ENCODE peak calls at places on chromosomes 13 and 19, in four cellular contexts. G, P, V and H are unnamed samples. For H3K36me3, the result is how much of the 10 kb centered on the place peaks cover.

GRCh38 chr19:55319786-55320185 is 5.4 kb downstream of the TMEM150B start:
- DNase-seq in G (peak), P (no peak), V (no peak), H (peak)

GRCh38 chr13:30618186-30618937 is 642 bp downstream of the USPL1 start:
- DNase-seq in G (no peak), P (peak), V (peak), H (no peak)

GRCh38 chr19:47247308-47247990 is 8.9 kb upstream of the CCDC9 start:
- DNase-seq in G (peak), P (peak), V (peak), H (peak)

GRCh38 chr13:102484329-102484728 is 82.5 kb upstream of the FGF14 start:
- DNase-seq in G (no peak), P (no peak), V (no peak), H (peak)

GRCh38 chr19:8057545-8058270 is 5.1 kb downstream of the CCL25 start:
- DNase-seq in G (no peak), P (no peak), V (no peak), H (no peak)

GRCh38 chr19:1814391-1814790 is 2.3 kb upstream of the ATP8B3 start:
- DNase-seq in G (no peak), P (no peak), V (no peak), H (no peak)

GRCh38 chr13:30371649-30372265 is 50.5 kb upstream of the UBE2L5 start:
- DNase-seq in G (peak), P (peak), V (peak), H (peak)

GRCh38 chr13:31898383-31899071 is 133.0 kb upstream of the FRY start:
- DNase-seq in G (no peak), P (no peak), V (no peak), H (no peak)

GRCh38 chr13:20301391-20302071 is 69.4 kb upstream of the GJB6 start:
- DNase-seq in G (peak), P (no peak), V (no peak), H (no peak)

GRCh38 chr19:19486343-19487076 is 28.8 kb downstream of the TSSK6 start:
- DNase-seq in G (no peak), P (no peak), V (no peak), H (no peak)

GRCh38 chr13:84896128-84896527 is 903.1 kb downstream of the SLITRK6 start:
- DNase-seq in G (peak), P (peak), V (peak), H (no peak)

GRCh38 chr13:22801402-22802003 is 379.3 kb upstream of the SGCG start:
- DNase-seq in G (peak), P (no peak), V (no peak), H (no peak)

GRCh38 chr19:49861127-49861526 is 6.2 kb downstream of the PNKP start:
- DNase-seq in G (peak), P (peak), V (no peak), H (no peak)

GRCh38 chr19:44539236-44539819 is 9.9 kb upstream of the CEACAM20 start:
- DNase-seq in G (no peak), P (no peak), V (peak), H (no peak)

GRCh38 chr13:63636231-63636993 is 2220.8 kb upstream of the PCDH20 start:
- DNase-seq in G (no peak), P (no peak), V (peak), H (no peak)

GRCh38 chr13:99418663-99419140 is 82.6 kb upstream of the TM9SF2 start:
- DNase-seq in G (no peak), P (no peak), V (no peak), H (peak)

GRCh38 chr13:64925727-64926126 is 2304.4 kb downstream of the PCDH9 start:
- DNase-seq in G (no peak), P (no peak), V (no peak), H (no peak)

GRCh38 chr19:2250765-2251576 is 1.8 kb downstream of the AMH start:
- DNase-seq in G (no peak), P (no peak), V (no peak), H (no peak)

GRCh38 chr19:23957660-23958281 is 43.1 kb downstream of the ZNF726 start:
- DNase-seq in G (no peak), P (peak), V (peak), H (no peak)

GRCh38 chr19:3683405-3683865 is 16.8 kb downstream of the PIP5K1C start:
- DNase-seq in G (peak), P (no peak), V (no peak), H (no peak)

GRCh38 chr19:29495971-29496441 is 29.8 kb upstream of the VSTM2B start:
- DNase-seq in G (no peak), P (no peak), V (no peak), H (no peak)

GRCh38 chr13:106052200-106052767 is 483.2 kb downstream of the EFNB2 start:
- DNase-seq in G (no peak), P (no peak), V (no peak), H (no peak)

GRCh38 chr19:17089238-17089637 is 13.7 kb downstream of the MYO9B start:
- DNase-seq in G (peak), P (no peak), V (no peak), H (no peak)

GRCh38 chr19:9171393-9171991 is 7.3 kb upstream of the OR7D2 start:
- DNase-seq in G (peak), P (no peak), V (no peak), H (no peak)

GRCh38 chr19:34512254-34512796 is 30.8 kb downstream of the WTIP start:
- DNase-seq in G (no peak), P (no peak), V (no peak), H (no peak)

GRCh38 chr19:19385900-19386339 is 19.6 kb upstream of the GATAD2A start:
- DNase-seq in G (no peak), P (no peak), V (no peak), H (no peak)

GRCh38 chr13:93959796-93960533 is 519.5 kb downstream of the DCT start:
- DNase-seq in G (peak), P (no peak), V (peak), H (no peak)

GRCh38 chr19:51029718-51030117 is 3.3 kb upstream of the KLK11 start:
- DNase-seq in G (no peak), P (no peak), V (no peak), H (no peak)

GRCh38 chr19:14002571-14003278 is 3.4 kb downstream of the RFX1 start:
- DNase-seq in G (no peak), P (no peak), V (no peak), H (no peak)

GRCh38 chr19:12065100-12065538 is 588 bp downstream of the ZNF844 start:
- DNase-seq in G (peak), P (peak), V (no peak), H (no peak)

GRCh38 chr19:12784394-12784870 is 6.9 kb upstream of the JUNB start:
- DNase-seq in G (no peak), P (no peak), V (no peak), H (no peak)

GRCh38 chr13:20702945-20703784 is at the start of gene IL17D:
- DNase-seq in G (peak), P (peak), V (no peak), H (peak)

GRCh38 chr19:4910594-4911273 is 1.4 kb downstream of the UHRF1 start:
- DNase-seq in G (peak), P (peak), V (peak), H (no peak)

GRCh38 chr13:36965767-36966166 is 33.4 kb downstream of the ALG5 start:
- DNase-seq in G (peak), P (no peak), V (peak), H (no peak)

GRCh38 chr13:36966404-36966803 is 32.7 kb downstream of the ALG5 start:
- DNase-seq in G (no peak), P (no peak), V (no peak), H (no peak)
- H3K36me3 ChIP-seq in G (under half), P (under half), V (under half), H (under half)

DNA sequence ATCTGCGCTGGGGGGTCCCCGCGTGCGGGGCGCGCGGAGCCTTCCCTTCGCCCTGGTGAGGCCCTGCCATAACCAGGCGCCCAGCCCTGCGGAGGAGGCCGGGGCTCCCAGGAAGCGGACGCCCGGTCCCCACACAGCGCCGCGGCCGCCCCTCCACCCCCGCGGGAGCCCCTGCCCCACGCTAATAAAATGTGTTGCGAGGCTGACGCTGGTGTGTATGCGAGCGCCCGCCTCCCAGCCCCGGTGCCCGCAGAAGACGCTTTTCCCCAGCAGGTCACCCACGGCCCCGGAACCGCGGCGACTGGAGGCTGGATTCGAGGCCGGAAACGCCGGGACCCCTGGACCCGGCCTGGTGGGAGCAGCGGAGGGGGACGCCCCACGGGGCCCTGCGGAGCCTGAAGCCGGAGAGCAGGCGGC is 12.1 kb upstream of the CDC34 start:
- DNase-seq in G (no peak), P (no peak), V (no peak), H (no peak)
- H3K4me3 ChIP-seq in G (no peak), P (no peak), V (no peak), H (no peak)

GRCh38 chr19:38806371-38806770 is 6.4 kb downstream of the LGALS4 start:
- DNase-seq in G (no peak), P (no peak), V (no peak), H (no peak)

GRCh38 chr19:38801359-38802095 is 11.2 kb downstream of the LGALS4 start:
- DNase-seq in G (no peak), P (no peak), V (no peak), H (no peak)

GRCh38 chr19:38803543-38803942 is 9.2 kb downstream of the LGALS4 start:
- DNase-seq in G (no peak), P (no peak), V (no peak), H (no peak)

GRCh38 chr19:38808741-38809140 is 4.0 kb downstream of the LGALS4 start:
- DNase-seq in G (no peak), P (no peak), V (no peak), H (no peak)

GRCh38 chr19:38805180-38805579 is 7.6 kb downstream of the LGALS4 start:
- DNase-seq in G (no peak), P (no peak), V (peak), H (no peak)
- TF ChIP-seq CTCF in G (no peak), P (no peak), V (no peak), H (no peak)

GRCh38 chr13:111511805-111512504 is 191.5 kb downstream of the TEX29 start:
- DNase-seq in G (no peak), P (no peak), V (no peak), H (no peak)
- H3K36me3 ChIP-seq in G (under half), P (under half), V (under half), H (under half)

DNA sequence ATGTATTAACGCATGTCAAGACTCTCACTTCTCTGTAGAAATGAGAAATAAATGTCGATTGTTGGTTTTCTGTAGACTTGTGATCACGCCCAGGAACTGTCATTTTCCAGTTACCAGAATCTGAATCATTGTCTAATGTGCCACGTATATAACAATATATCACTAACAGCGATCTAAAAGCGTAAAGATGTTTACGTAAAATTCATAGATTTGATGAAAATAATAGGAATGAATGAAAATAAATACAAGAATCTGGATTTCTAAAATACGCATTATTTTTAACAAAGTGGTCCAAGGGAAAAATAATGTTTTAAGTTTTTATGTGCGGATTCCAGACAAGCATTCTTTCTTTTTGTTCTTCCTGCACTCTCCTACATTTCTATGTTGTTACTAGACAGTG is 13.9 kb downstream of the CDX2 start:
- DNase-seq in G (no peak), P (no peak), V (no peak), H (no peak)
- H3K4me3 ChIP-seq in G (no peak), P (peak), V (no peak), H (peak)

GRCh38 chr13:104327217-104327616 is 1261.0 kb upstream of the SLC10A2 start:
- DNase-seq in G (peak), P (no peak), V (no peak), H (no peak)
- TF ChIP-seq CTCF in G (no peak), P (no peak), V (no peak), H (no peak)

GRCh38 chr19:15353908-15354307 is 21.6 kb upstream of the BRD4 start:
- DNase-seq in G (no peak), P (no peak), V (no peak), H (no peak)
- H3K36me3 ChIP-seq in G (under half), P (under half), V (under half), H (under half)

GRCh38 chr19:57651654-57651996 is 17.1 kb upstream of the ZSCAN4 start:
- DNase-seq in G (no peak), P (no peak), V (no peak), H (no peak)
- H3K4me3 ChIP-seq in G (no peak), P (no peak), V (no peak), H (no peak)